ENCODE peak calls at places on chromosomes 7 and 10, in seven cellular contexts. Z is NB4, O is activated gamma-delta T cell treated with Interleukin-2 at 50 U/mL for 16 hours, C is heart left ventricle, Y is Calu3, D is M059J, F is HuH-7. W is an unnamed sample.

GRCh38 chr10:118108194-118109026 is 61.7 kb upstream of the RAB11FIP2 start:
- DNase-seq in F (no peak), D (no peak), C (no peak), Y (no peak), Z (no peak), O (no peak), W (no peak)

GRCh38 chr7:151796091-151796870 is 80.6 kb downstream of the PRKAG2 start:
- DNase-seq in D (peak), Z (no peak), O (no peak), F (no peak), C (peak), Y (peak), W (no peak)

GRCh38 chr7:138460176-138460648 is at the start of gene TRIM24:
- DNase-seq in Y (no peak), D (peak), F (peak), O (no peak), Z (peak), C (peak), W (no peak)

GRCh38 chr10:122276611-122277205 is 5.6 kb downstream of the BTBD16 start:
- DNase-seq in Z (no peak), F (no peak), Y (no peak), D (no peak), C (no peak), O (no peak), W (no peak)

GRCh38 chr10:132865236-132865635 is 77.1 kb downstream of the CFAP46 start:
- DNase-seq in Z (no peak), O (peak), D (no peak), Y (no peak), F (no peak), C (no peak), W (peak)

GRCh38 chr10:53606951-53607350 is 834.4 kb upstream of the MBL2 start:
- DNase-seq in O (no peak), C (no peak), F (no peak), Y (no peak), Z (no peak), D (no peak), W (no peak)

GRCh38 chr7:91784469-91784868 is 96.0 kb downstream of the MTERF1 start:
- DNase-seq in C (no peak), D (peak), Y (no peak), O (no peak), Z (peak), F (peak), W (no peak)

GRCh38 chr10:118969014-118969413 is 60.5 kb upstream of the NANOS1 start:
- DNase-seq in Z (no peak), D (no peak), F (no peak), Y (no peak), C (no peak), O (no peak), W (no peak)

GRCh38 chr10:44805461-44806210 is 105.5 kb upstream of the TMEM72 start:
- DNase-seq in F (no peak), O (no peak), Z (no peak), Y (no peak), D (no peak), C (no peak), W (no peak)

GRCh38 chr7:133560900-133561299 is 308.0 kb downstream of the EXOC4 start:
- DNase-seq in Z (no peak), O (no peak), D (no peak), Y (no peak), F (no peak), C (no peak), W (no peak)

GRCh38 chr10:61941202-61941651 is 39.7 kb downstream of the ARID5B start:
- DNase-seq in F (no peak), C (no peak), D (no peak), Z (peak), Y (no peak), O (no peak), W (no peak)